ENCODE peak calls at places on chromosome X, in five cellular contexts. V is A549, F is GM12878, L is K562, Q is HepG2. B is an unnamed sample. For H3K4me1, the result is how much of the 10 kb centered on the place peaks cover.

GRCh38 chrX:40068048-40068447 is 29.7 kb downstream of the BCOR start:
- DNase-seq in V (peak), F (no peak), L (no peak), Q (no peak), B (no peak)

GRCh38 chrX:30918480-30918879 is 29.4 kb upstream of the TAB3 start:
- DNase-seq in V (no peak), F (no peak), L (no peak), Q (no peak), B (no peak)

GRCh38 chrX:47179221-47179927 is 14.3 kb upstream of the UBA1 start:
- DNase-seq in V (no peak), F (no peak), L (no peak), Q (no peak), B (no peak)

GRCh38 chrX:3232262-3232950 is 114.0 kb downstream of the MXRA5 start:
- DNase-seq in V (no peak), F (no peak), L (no peak), Q (no peak), B (no peak)

GRCh38 chrX:36961590-36961989 is 46.6 kb upstream of the FAM47C start:
- DNase-seq in V (peak), F (no peak), L (peak), Q (peak), B (no peak)

GRCh38 chrX:40105791-40106676 is 8.3 kb upstream of the BCOR start:
- DNase-seq in V (peak), F (no peak), L (peak), Q (no peak), B (peak)

GRCh38 chrX:110280954-110281353 is 36.9 kb downstream of the AMMECR1 start:
- DNase-seq in V (no peak), F (no peak), L (no peak), Q (no peak), B (no peak)

GRCh38 chrX:78199851-78200250 is 60.4 kb upstream of the TAF9B start:
- DNase-seq in V (peak), F (no peak), L (peak), Q (peak), B (peak)

GRCh38 chrX:1248381-1249061 is 20.1 kb upstream of the CSF2RA start:
- DNase-seq in V (peak), F (no peak), L (no peak), Q (peak), B (peak)

GRCh38 chrX:34379891-34380290 is 247.8 kb upstream of the FAM47A start:
- DNase-seq in V (no peak), F (no peak), L (no peak), Q (no peak), B (no peak)

GRCh38 chrX:74534569-74535038 is 79.8 kb downstream of the RLIM start:
- DNase-seq in V (no peak), F (peak), L (no peak), Q (no peak), B (no peak)

GRCh38 chrX:153689654-153690465 is 2.1 kb downstream of the SLC6A8 start:
- DNase-seq in V (no peak), F (no peak), L (peak), Q (no peak), B (no peak)

GRCh38 chrX:78712381-78712780 is 35.1 kb upstream of the LPAR4 start:
- DNase-seq in V (no peak), F (no peak), L (no peak), Q (no peak), B (no peak)

GRCh38 chrX:9141496-9141895 is 107.6 kb upstream of the FAM9B start:
- DNase-seq in V (peak), F (no peak), L (no peak), Q (no peak), B (no peak)

GRCh38 chrX:133544105-133544504 is 128.8 kb upstream of the GPC4 start:
- DNase-seq in V (peak), F (no peak), L (no peak), Q (peak), B (peak)

GRCh38 chrX:133335027-133335426 is 80.3 kb downstream of the GPC4 start:
- DNase-seq in V (peak), F (no peak), L (peak), Q (no peak), B (peak)

GRCh38 chrX:1165535-1166196 is 46.8 kb downstream of the CRLF2 start:
- DNase-seq in V (peak), F (no peak), L (no peak), Q (no peak), B (no peak)

GRCh38 chrX:120697053-120697452 is 67.2 kb upstream of the C1GALT1C1 start:
- DNase-seq in V (no peak), F (peak), L (no peak), Q (no peak), B (no peak)

GRCh38 chrX:43939187-43939926 is 33.8 kb downstream of the NDP start:
- DNase-seq in V (peak), F (no peak), L (no peak), Q (no peak), B (no peak)

GRCh38 chrX:104665691-104666090 is 99.7 kb downstream of the IL1RAPL2 start:
- DNase-seq in V (no peak), F (no peak), L (no peak), Q (no peak), B (no peak)

GRCh38 chrX:139191746-139192385 is 338.7 kb upstream of the F9 start:
- DNase-seq in V (no peak), F (no peak), L (no peak), Q (no peak), B (no peak)

GRCh38 chrX:139198936-139199335 is 331.6 kb upstream of the F9 start:
- DNase-seq in V (no peak), F (no peak), L (no peak), Q (no peak), B (no peak)

GRCh38 chrX:139192386-139192961 is 338.1 kb upstream of the F9 start:
- DNase-seq in V (no peak), F (no peak), L (no peak), Q (no peak), B (peak)

GRCh38 chrX:139196890-139197289 is 333.6 kb upstream of the F9 start:
- DNase-seq in V (no peak), F (no peak), L (no peak), Q (no peak), B (no peak)

DNA sequence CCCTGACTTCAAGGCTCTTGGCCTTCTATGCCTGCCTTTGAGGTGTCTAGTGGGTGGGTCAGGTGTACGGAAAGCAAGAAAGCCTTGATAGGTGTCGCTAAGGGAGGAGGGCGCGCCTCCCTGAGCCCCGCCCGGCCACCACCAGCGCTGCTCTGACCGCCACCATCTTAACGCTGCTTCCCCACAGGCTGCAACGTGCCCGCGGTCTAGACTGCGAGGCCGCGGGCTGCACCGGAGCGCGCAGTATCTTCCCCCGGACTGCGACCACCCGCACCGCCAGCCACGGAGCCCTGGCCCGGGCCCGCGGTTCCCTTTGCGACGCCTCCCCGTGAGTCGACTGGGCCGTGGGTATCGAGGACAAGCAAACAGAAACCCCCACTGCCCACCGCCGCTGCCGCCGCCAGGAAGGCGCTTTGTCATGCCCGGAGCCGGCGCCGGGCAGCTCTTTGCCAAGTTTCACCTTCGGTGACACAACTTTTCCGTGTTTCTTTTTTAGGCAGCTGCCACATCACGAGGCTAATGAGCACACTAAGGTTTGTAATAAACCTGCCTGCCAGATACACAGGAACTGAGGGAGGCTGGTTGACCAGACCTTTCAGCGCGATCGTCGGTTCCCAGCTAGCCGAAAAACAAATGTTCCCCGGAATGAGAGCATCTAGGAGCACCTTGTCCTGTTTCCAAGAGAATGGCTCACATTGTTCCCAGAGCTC is 335.8 kb upstream of the F9 start:
- DNase-seq in V (no peak), F (no peak), L (peak), Q (no peak), B (peak)
- H3K4me3 ChIP-seq in V (peak), F (no peak), L (peak), Q (no peak), B (peak)

DNA sequence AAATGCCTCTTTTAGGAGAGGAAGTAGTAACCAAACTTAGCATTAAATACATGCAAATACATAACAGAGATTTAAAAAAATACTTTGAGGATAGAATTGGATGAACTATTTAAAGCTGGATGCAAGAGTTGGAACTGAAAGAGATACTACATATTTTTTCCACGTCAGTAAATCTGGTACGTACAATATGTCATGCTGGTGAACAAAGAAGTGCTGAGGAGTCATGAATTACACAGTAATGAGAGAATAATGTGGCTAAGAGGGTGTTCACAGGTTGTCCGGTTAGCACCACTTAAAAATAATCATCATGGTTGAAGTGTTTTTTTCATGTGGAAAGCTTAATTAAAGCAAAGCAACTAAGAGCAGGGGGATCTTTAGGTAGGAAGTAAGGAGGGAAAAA is 184.1 kb upstream of the FRMPD4 start:
- DNase-seq in V (no peak), F (no peak), L (no peak), Q (no peak), B (no peak)
- TF ChIP-seq JUNB in V (no peak), F (no peak), L (no peak), Q (no peak), B (no peak)

DNA sequence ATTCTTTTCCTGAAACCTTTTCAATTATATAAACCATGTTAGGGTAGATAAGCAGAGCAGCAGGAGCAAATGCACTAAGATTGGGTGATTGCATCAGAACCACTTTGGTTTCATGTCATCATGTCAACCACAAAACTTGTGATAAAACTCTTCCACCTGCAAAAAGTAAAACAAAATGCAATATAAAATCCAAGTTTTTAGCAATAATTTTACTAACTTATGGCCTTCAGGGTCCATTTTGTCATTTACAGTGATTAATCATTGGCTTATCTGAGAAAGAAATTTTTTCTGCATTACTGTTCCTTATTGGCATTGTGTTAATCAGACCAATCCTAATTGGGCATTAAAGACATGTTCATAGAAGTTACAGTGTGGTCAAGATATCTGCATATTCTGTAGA is 42.4 kb downstream of the NHS start:
- DNase-seq in V (no peak), F (no peak), L (no peak), Q (no peak), B (no peak)
- H3K4me1 ChIP-seq in V (half or more), F (under half), L (under half), Q (under half), B (under half)

GRCh38 chrX:13939741-13940597 is 89.7 kb downstream of the GEMIN8 start:
- DNase-seq in V (no peak), F (no peak), L (no peak), Q (no peak), B (peak)
- H3K4me3 ChIP-seq in V (no peak), F (no peak), L (no peak), Q (no peak), B (no peak)

DNA sequence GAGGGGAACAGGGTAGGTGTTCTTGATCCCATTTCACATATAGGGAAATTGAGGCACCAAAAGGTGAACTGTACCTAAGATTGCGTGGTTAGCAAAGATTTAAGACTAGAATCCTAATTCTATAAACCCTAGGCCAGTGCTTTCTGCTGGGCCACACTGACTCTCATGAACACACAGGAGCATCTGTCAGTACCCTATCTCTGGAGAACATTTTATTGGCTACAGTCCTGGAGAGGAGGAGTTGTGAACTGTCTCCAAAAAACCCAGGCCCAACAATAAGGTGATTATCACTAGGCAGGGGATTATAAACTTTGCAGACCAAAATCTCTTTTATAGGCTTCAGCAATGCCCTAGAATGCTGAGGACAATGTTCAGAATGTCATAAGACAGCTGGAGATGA is 24.1 kb downstream of the OPHN1 start:
- DNase-seq in V (no peak), F (no peak), L (no peak), Q (no peak), B (no peak)
- TF ChIP-seq JUNB in V (no peak), F (no peak), L (no peak), Q (no peak), B (no peak)

DNA sequence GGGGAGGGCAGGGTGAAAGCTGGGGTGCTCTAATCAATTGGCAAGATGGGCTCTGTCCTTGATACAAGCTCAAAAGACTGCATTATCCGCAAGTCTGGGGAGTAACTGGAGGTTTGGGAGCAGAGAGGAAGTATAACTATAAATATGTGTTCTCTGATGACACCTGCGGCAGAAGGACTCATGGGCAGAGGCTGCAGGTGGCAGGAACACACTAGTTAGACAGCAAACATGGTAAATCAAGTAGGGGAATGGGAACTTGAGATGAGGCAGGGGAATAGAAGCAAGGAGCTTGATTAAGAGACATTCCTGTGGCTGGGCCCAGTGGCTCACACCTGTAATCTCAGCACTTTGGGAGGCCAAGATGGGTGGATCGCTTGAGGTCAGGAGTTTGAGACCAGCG is 30.3 kb downstream of the SH3KBP1 start:
- DNase-seq in V (no peak), F (no peak), L (no peak), Q (no peak), B (no peak)
- H3K4me1 ChIP-seq in V (under half), F (under half), L (under half), Q (under half), B (under half)